ENCODE peak calls at places on chromosome X, in four cellular contexts. W, L, T and D are unnamed samples.

GRCh38 chrX:56788717-56789122 is 59.7 kb downstream of the NBDY start:
- DNase-seq in W (no peak), L (peak), T (no peak), D (no peak)

GRCh38 chrX:54675762-54676161 is 122.3 kb downstream of the ITIH6 start:
- DNase-seq in W (no peak), T (no peak), L (no peak), D (no peak)

GRCh38 chrX:4263005-4263404 is 549.6 kb upstream of the PRKX start:
- DNase-seq in L (no peak), W (no peak), T (no peak), D (no peak)

GRCh38 chrX:106608016-106608415 is 3.8 kb upstream of the RADX start:
- DNase-seq in T (no peak), W (no peak), L (no peak), D (no peak)

GRCh38 chrX:63761639-63762038 is 23.4 kb downstream of the ARHGEF9 start:
- DNase-seq in L (no peak), T (no peak), W (no peak), D (no peak)

GRCh38 chrX:114626323-114626722 is 42.4 kb downstream of the HTR2C start:
- DNase-seq in W (no peak), T (peak), L (peak), D (no peak)

GRCh38 chrX:100615015-100615414 is 21.6 kb downstream of the TSPAN6 start:
- DNase-seq in W (no peak), T (peak), L (peak), D (no peak)

GRCh38 chrX:8455600-8455999 is 9.0 kb upstream of the VCX3B start:
- DNase-seq in T (no peak), L (no peak), W (no peak), D (no peak)

GRCh38 chrX:153768311-153769157 is 4.5 kb downstream of the PLXNB3 start:
- DNase-seq in L (no peak), W (no peak), T (no peak), D (no peak)

GRCh38 chrX:153685751-153686676 is 1.7 kb upstream of the SLC6A8 start:
- DNase-seq in L (no peak), T (no peak), W (no peak), D (no peak)

GRCh38 chrX:49079489-49080428 is at the start of gene WDR45:
- DNase-seq in L (peak), W (peak), T (peak), D (no peak)